ENCODE peak calls at places on chromosomes 7 and 10, in nine cellular contexts. One of them, this sample, is unnamed.

GRCh38 chr7:42480304-42480665 is 243.3 kb upstream of the GLI3 start:
- DNase-seq in A549: no peak
- DNase-seq in pancreas: no peak
- DNase-seq in lung: no peak
- DNase-seq in heart left ventricle: no peak
- DNase-seq in cardiac muscle cell: no peak
- DNase-seq in heart right ventricle: no peak
- DNase-seq in testis: no peak
- DNase-seq in colonic mucosa: no peak
- DNase-seq in this sample: no peak

GRCh38 chr10:73591935-73592699 is 975 bp upstream of the USP54 start:
- DNase-seq in A549: peak; percentile 78
- DNase-seq in pancreas: no peak
- DNase-seq in lung: peak; percentile 74
- DNase-seq in heart left ventricle: peak; percentile 61
- DNase-seq in cardiac muscle cell: peak; percentile 58
- DNase-seq in heart right ventricle: no peak
- DNase-seq in testis: peak; percentile 80
- DNase-seq in colonic mucosa: peak; percentile 93
- DNase-seq in this sample: peak; percentile 90

GRCh38 chr10:117616179-117616578 is 73.6 kb downstream of the EMX2 start:
- DNase-seq in A549: no peak
- DNase-seq in pancreas: no peak
- DNase-seq in lung: no peak
- DNase-seq in heart left ventricle: no peak
- DNase-seq in cardiac muscle cell: no peak
- DNase-seq in heart right ventricle: no peak
- DNase-seq in testis: no peak
- DNase-seq in colonic mucosa: no peak
- DNase-seq in this sample: no peak

GRCh38 chr10:34206602-34207268 is 608.4 kb downstream of the PARD3 start:
- DNase-seq in A549: no peak
- DNase-seq in pancreas: no peak
- DNase-seq in lung: no peak
- DNase-seq in heart left ventricle: no peak
- DNase-seq in cardiac muscle cell: no peak
- DNase-seq in heart right ventricle: no peak
- DNase-seq in testis: no peak
- DNase-seq in colonic mucosa: peak; percentile 51
- DNase-seq in this sample: no peak

GRCh38 chr7:131604841-131605279 is 48.4 kb upstream of the PODXL start:
- DNase-seq in A549: peak; percentile 56
- DNase-seq in pancreas: no peak
- DNase-seq in lung: no peak
- DNase-seq in heart left ventricle: no peak
- DNase-seq in cardiac muscle cell: peak; percentile 28
- DNase-seq in heart right ventricle: no peak
- DNase-seq in testis: no peak
- DNase-seq in colonic mucosa: no peak
- DNase-seq in this sample: no peak

GRCh38 chr10:124245191-124245590 is 151.8 kb upstream of the CHST15 start:
- DNase-seq in A549: no peak
- DNase-seq in pancreas: no peak
- DNase-seq in lung: no peak
- DNase-seq in heart left ventricle: no peak
- DNase-seq in cardiac muscle cell: no peak
- DNase-seq in heart right ventricle: no peak
- DNase-seq in testis: no peak
- DNase-seq in colonic mucosa: no peak
- DNase-seq in this sample: no peak

GRCh38 chr10:20195076-20195475 is 378.8 kb downstream of the PLXDC2 start:
- DNase-seq in A549: no peak
- DNase-seq in pancreas: no peak
- DNase-seq in lung: no peak
- DNase-seq in heart left ventricle: no peak
- DNase-seq in cardiac muscle cell: no peak
- DNase-seq in heart right ventricle: no peak
- DNase-seq in testis: no peak
- DNase-seq in colonic mucosa: no peak
- DNase-seq in this sample: no peak

GRCh38 chr10:60254776-60255175 is 134.9 kb downstream of the ANK3 start:
- DNase-seq in A549: no peak
- DNase-seq in pancreas: no peak
- DNase-seq in lung: no peak
- DNase-seq in heart left ventricle: no peak
- DNase-seq in cardiac muscle cell: no peak
- DNase-seq in heart right ventricle: no peak
- DNase-seq in testis: no peak
- DNase-seq in colonic mucosa: no peak
- DNase-seq in this sample: no peak

GRCh38 chr10:115432188-115432819 is 339.1 kb downstream of the ATRNL1 start:
- DNase-seq in A549: peak; percentile 29
- DNase-seq in pancreas: no peak
- DNase-seq in lung: no peak
- DNase-seq in heart left ventricle: no peak
- DNase-seq in cardiac muscle cell: peak; percentile 11
- DNase-seq in heart right ventricle: no peak
- DNase-seq in testis: no peak
- DNase-seq in colonic mucosa: no peak
- DNase-seq in this sample: no peak

GRCh38 chr7:93194368-93194767 is 31.9 kb downstream of the HEPACAM2 start:
- DNase-seq in A549: no peak
- DNase-seq in pancreas: no peak
- DNase-seq in lung: no peak
- DNase-seq in heart left ventricle: no peak
- DNase-seq in cardiac muscle cell: peak; percentile 14
- DNase-seq in heart right ventricle: no peak
- DNase-seq in testis: no peak
- DNase-seq in colonic mucosa: no peak
- DNase-seq in this sample: no peak

GRCh38 chr7:122448893-122449589 is 144.5 kb upstream of the FEZF1 start:
- DNase-seq in A549: no peak
- DNase-seq in pancreas: no peak
- DNase-seq in lung: no peak
- DNase-seq in heart left ventricle: no peak
- DNase-seq in cardiac muscle cell: no peak
- DNase-seq in heart right ventricle: no peak
- DNase-seq in testis: no peak
- DNase-seq in colonic mucosa: no peak
- DNase-seq in this sample: no peak

GRCh38 chr10:11329055-11329673 is 282.3 kb downstream of the USP6NL start:
- DNase-seq in A549: no peak
- DNase-seq in pancreas: no peak
- DNase-seq in lung: no peak
- DNase-seq in heart left ventricle: no peak
- DNase-seq in cardiac muscle cell: no peak
- DNase-seq in heart right ventricle: no peak
- DNase-seq in testis: no peak
- DNase-seq in colonic mucosa: no peak
- DNase-seq in this sample: no peak
- TF ChIP-seq CTCF in A549: no peak
- TF ChIP-seq CTCF in pancreas: no peak
- TF ChIP-seq CTCF in lung: no peak
- TF ChIP-seq CTCF in heart left ventricle: no peak
- TF ChIP-seq CTCF in cardiac muscle cell: no peak
- TF ChIP-seq CTCF in heart right ventricle: no peak
- TF ChIP-seq CTCF in testis: no peak
- TF ChIP-seq CTCF in colonic mucosa: no peak
- TF ChIP-seq CTCF in this sample: no peak

DNA sequence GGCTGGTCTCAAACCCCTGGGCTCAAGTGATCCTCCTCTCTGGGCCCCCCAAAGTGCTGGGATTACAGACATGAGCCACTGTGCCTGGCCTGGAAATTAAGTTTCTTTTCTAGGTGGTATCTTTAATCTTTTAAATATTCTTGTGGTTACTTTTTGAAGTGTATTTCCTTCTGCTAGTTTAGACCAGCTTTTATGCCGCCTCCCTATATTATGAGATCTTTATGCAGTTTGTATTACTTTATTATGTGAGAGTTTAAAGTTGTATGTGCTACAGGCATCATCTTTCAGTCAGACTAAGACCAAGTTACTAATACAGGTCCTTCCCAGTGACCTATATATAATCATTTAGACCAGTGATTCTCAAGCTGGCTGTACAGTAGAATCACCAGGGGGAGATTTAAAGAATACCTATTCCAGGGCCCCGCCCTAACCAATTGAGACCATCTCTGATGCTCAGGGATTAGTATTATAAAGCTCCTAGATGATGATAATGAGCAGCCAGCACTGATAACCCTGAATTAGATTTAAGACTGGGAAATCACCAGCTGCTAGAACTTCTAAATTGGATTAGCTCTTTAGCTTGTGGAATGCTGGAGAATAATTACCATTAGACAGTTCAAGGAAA is 11.3 kb downstream of the INPP5F start:
- DNase-seq in A549: no peak
- DNase-seq in pancreas: no peak
- DNase-seq in lung: no peak
- DNase-seq in heart left ventricle: no peak
- DNase-seq in cardiac muscle cell: no peak
- DNase-seq in heart right ventricle: no peak
- DNase-seq in testis: no peak
- DNase-seq in colonic mucosa: no peak
- DNase-seq in this sample: no peak
- H3K27ac ChIP-seq in A549: peak overlapping the region; percentile 64
- H3K27ac ChIP-seq in pancreas: no peak overlapping the region
- H3K27ac ChIP-seq in lung: no peak overlapping the region
- H3K27ac ChIP-seq in heart left ventricle: no peak overlapping the region
- H3K27ac ChIP-seq in cardiac muscle cell: no peak overlapping the region
- H3K27ac ChIP-seq in heart right ventricle: peak overlapping the region; percentile 35
- H3K27ac ChIP-seq in testis: no peak overlapping the region
- H3K27ac ChIP-seq in colonic mucosa: peak overlapping the region; percentile 28
- H3K27ac ChIP-seq in this sample: no peak overlapping the region

DNA sequence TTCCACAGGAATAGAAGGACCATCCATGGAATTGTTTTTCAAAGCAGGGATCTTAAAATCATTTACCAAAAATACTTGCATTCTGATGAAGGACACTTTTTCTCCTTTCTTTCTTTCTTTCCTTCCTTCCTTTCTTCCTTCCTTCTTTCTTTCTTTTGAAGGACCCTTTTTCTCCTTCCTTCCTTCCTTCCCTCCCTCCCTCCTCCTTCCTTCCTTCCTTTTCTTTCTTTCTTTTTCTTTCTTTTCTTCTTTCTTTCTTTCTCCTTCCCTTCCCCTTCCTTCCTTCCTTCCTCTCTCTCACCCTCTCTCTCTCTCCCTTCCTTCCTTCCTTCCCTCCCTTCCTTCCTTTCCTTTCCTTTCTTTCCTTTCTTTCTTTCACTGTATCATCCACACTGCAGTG is 74.8 kb downstream of the PRKCQ start:
- DNase-seq in A549: no peak
- DNase-seq in pancreas: no peak
- DNase-seq in lung: no peak
- DNase-seq in heart left ventricle: no peak
- DNase-seq in cardiac muscle cell: no peak
- DNase-seq in heart right ventricle: no peak
- DNase-seq in testis: no peak
- DNase-seq in colonic mucosa: no peak
- DNase-seq in this sample: no peak
- H3K4me3 ChIP-seq in A549: no peak overlapping the region
- H3K4me3 ChIP-seq in pancreas: no peak overlapping the region
- H3K4me3 ChIP-seq in lung: no peak overlapping the region
- H3K4me3 ChIP-seq in heart left ventricle: no peak overlapping the region
- H3K4me3 ChIP-seq in cardiac muscle cell: no peak overlapping the region
- H3K4me3 ChIP-seq in heart right ventricle: no peak overlapping the region
- H3K4me3 ChIP-seq in testis: no peak overlapping the region
- H3K4me3 ChIP-seq in colonic mucosa: no peak overlapping the region
- H3K4me3 ChIP-seq in this sample: no peak overlapping the region

GRCh38 chr10:1408656-1409358 is 328.5 kb downstream of the ADARB2 start:
- DNase-seq in A549: no peak
- DNase-seq in pancreas: no peak
- DNase-seq in lung: peak; percentile 26
- DNase-seq in heart left ventricle: no peak
- DNase-seq in cardiac muscle cell: no peak
- DNase-seq in heart right ventricle: no peak
- DNase-seq in testis: no peak
- DNase-seq in colonic mucosa: no peak
- DNase-seq in this sample: no peak

GRCh38 chr10:1406172-1406975 is 331.0 kb downstream of the ADARB2 start:
- DNase-seq in A549: no peak
- DNase-seq in pancreas: no peak
- DNase-seq in lung: peak; percentile 19
- DNase-seq in heart left ventricle: no peak
- DNase-seq in cardiac muscle cell: no peak
- DNase-seq in heart right ventricle: no peak
- DNase-seq in testis: no peak
- DNase-seq in colonic mucosa: no peak
- DNase-seq in this sample: no peak

GRCh38 chr10:1404953-1405260 is 332.4 kb downstream of the ADARB2 start:
- DNase-seq in A549: no peak
- DNase-seq in pancreas: no peak
- DNase-seq in lung: peak; percentile 25
- DNase-seq in heart left ventricle: no peak
- DNase-seq in cardiac muscle cell: no peak
- DNase-seq in heart right ventricle: no peak
- DNase-seq in testis: no peak
- DNase-seq in colonic mucosa: no peak
- DNase-seq in this sample: no peak

GRCh38 chr10:1409359-1409750 is 328.0 kb downstream of the ADARB2 start:
- DNase-seq in A549: no peak
- DNase-seq in pancreas: no peak
- DNase-seq in lung: no peak
- DNase-seq in heart left ventricle: no peak
- DNase-seq in cardiac muscle cell: no peak
- DNase-seq in heart right ventricle: no peak
- DNase-seq in testis: no peak
- DNase-seq in colonic mucosa: no peak
- DNase-seq in this sample: no peak

DNA sequence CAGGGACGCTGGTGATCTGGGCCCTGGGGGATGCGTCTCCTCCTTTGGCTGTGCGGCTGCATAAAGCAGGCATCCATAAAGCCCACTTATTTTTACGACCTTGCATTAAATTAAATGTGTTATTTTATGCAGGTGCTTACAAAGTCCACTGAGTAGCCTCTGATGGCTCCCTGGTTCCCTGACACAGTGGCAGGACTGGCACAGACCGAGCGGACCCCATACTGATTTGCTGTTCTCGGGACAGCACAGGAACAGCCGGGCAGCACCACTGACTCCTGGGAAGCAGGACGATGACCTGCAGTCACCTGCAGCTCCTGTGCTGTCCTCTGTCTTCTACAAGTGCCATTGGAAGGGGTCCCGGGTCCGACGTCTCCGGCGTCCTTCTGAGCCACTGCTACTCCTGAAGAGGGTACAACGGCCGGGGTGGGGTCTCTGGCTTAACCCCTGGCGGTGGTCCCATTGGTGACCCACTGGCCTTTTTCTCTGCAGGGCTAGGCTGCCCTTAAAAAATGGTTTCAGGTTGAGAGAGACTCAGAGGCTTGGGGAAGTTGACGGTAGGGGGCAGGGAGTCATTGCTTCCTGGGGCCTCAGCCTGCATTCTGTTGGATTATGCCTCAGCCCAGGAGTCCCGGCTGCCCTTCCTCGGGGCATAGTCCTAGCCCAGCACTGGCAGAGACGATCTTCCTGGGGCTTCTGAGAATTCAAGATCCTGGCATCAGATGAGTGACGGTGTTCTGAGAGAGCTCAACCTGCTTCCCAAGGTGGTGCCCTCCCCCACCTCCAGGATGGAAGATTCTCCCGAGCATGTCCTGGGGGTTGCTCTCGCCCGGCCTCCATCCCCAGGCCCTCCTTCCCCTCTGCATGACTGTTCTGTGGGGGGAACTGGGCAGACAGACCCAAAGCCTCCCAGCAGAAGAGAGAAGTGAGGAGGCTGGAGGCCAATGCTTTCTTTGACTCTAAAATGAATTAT is 330.1 kb downstream of the ADARB2 start:
- DNase-seq in A549: no peak
- DNase-seq in pancreas: no peak
- DNase-seq in lung: peak; percentile 20
- DNase-seq in heart left ventricle: no peak
- DNase-seq in cardiac muscle cell: no peak
- DNase-seq in heart right ventricle: no peak
- DNase-seq in testis: no peak
- DNase-seq in colonic mucosa: no peak
- DNase-seq in this sample: no peak
- TF ChIP-seq CTCF in A549: no peak
- TF ChIP-seq CTCF in pancreas: no peak
- TF ChIP-seq CTCF in lung: no peak
- TF ChIP-seq CTCF in heart left ventricle: no peak
- TF ChIP-seq CTCF in cardiac muscle cell: no peak
- TF ChIP-seq CTCF in heart right ventricle: no peak
- TF ChIP-seq CTCF in testis: no peak
- TF ChIP-seq CTCF in colonic mucosa: no peak
- TF ChIP-seq CTCF in this sample: no peak

This sample was measured in thyroid gland.